ENCODE peak calls at places on chromosomes 12 and 14, in five cellular contexts. R, C, K, T and L are unnamed samples.

GRCh38 chr14:102131741-102132140 is 8.0 kb upstream of the WDR20 start:
- DNase-seq in T (no peak), C (no peak), K (peak), R (no peak), L (no peak)

GRCh38 chr14:29016050-29016900 is 249.7 kb downstream of the FOXG1 start:
- DNase-seq in C (no peak), K (peak), R (no peak), T (no peak), L (no peak)

GRCh38 chr14:73240816-73241480 is 3.6 kb downstream of the PAPLN start:
- DNase-seq in T (no peak), K (no peak), R (no peak), C (no peak), L (no peak)

GRCh38 chr12:118103231-118103600 is 595 bp downstream of the VSIG10 start:
- DNase-seq in C (no peak), T (peak), R (no peak), K (peak), L (no peak)

GRCh38 chr12:81208193-81208946 is 130.5 kb downstream of the ACSS3 start:
- DNase-seq in C (no peak), R (no peak), K (peak), T (no peak), L (no peak)

GRCh38 chr14:85415015-85415712 is 114.8 kb upstream of the FLRT2 start:
- DNase-seq in K (peak), C (peak), R (peak), T (peak), L (no peak)

GRCh38 chr12:111430418-111431353 is 25.0 kb downstream of the SH2B3 start:
- DNase-seq in T (no peak), K (no peak), C (no peak), R (no peak), L (no peak)

GRCh38 chr12:54526800-54527630 is 22.4 kb upstream of the PDE1B start:
- DNase-seq in K (peak), T (no peak), R (peak), C (no peak), L (peak)

GRCh38 chr12:27970981-27971489 is 1.5 kb downstream of the PTHLH start:
- DNase-seq in K (peak), T (no peak), R (no peak), C (no peak), L (no peak)

GRCh38 chr12:11860026-11860425 is 210.6 kb downstream of the ETV6 start:
- DNase-seq in T (no peak), R (no peak), K (no peak), C (no peak), L (no peak)

GRCh38 chr12:68349083-68349700 is 17.0 kb upstream of the MDM1 start:
- DNase-seq in C (no peak), T (no peak), K (no peak), R (no peak), L (no peak)

GRCh38 chr14:95045836-95046430 is 111.4 kb downstream of the DICER1 start:
- DNase-seq in K (no peak), C (no peak), R (no peak), T (no peak), L (no peak)

GRCh38 chr14:63245893-63246292 is 41.6 kb downstream of the RHOJ start:
- DNase-seq in T (no peak), K (no peak), C (no peak), R (no peak), L (no peak)

GRCh38 chr12:127559349-127560040 is 707.5 kb upstream of the TMEM132C start:
- DNase-seq in T (no peak), C (peak), R (peak), K (peak), L (no peak)

GRCh38 chr12:121829250-121829918 is 25.6 kb downstream of the SETD1B start:
- DNase-seq in R (no peak), C (no peak), T (no peak), K (no peak), L (no peak)
- H3K27ac ChIP-seq in R (no peak), C (no peak), T (no peak), K (no peak), L (no peak)

GRCh38 chr12:106767954-106768501 is 6.5 kb upstream of the RIC8B start:
- DNase-seq in R (peak), T (no peak), C (no peak), K (no peak), L (no peak)
- H3K27ac ChIP-seq in R (peak), T (peak), C (no peak), K (no peak), L (peak)

GRCh38 chr12:42469355-42470006 is 120.1 kb downstream of the PRICKLE1 start:
- DNase-seq in R (no peak), C (no peak), K (no peak), T (no peak), L (no peak)
- H3K27ac ChIP-seq in R (no peak), C (no peak), K (no peak), T (no peak), L (no peak)

GRCh38 chr14:34113991-34114390 is 163.1 kb upstream of the EGLN3 start:
- DNase-seq in K (no peak), R (no peak), T (no peak), C (no peak), L (no peak)

GRCh38 chr14:34111505-34111904 is 160.6 kb upstream of the EGLN3 start:
- DNase-seq in R (no peak), C (no peak), T (no peak), K (no peak), L (no peak)

GRCh38 chr14:34113051-34113511 is 162.2 kb upstream of the EGLN3 start:
- DNase-seq in K (peak), R (no peak), T (peak), C (peak), L (no peak)

GRCh38 chr14:34110531-34110930 is 159.7 kb upstream of the EGLN3 start:
- DNase-seq in R (no peak), C (no peak), K (no peak), T (no peak), L (no peak)

DNA sequence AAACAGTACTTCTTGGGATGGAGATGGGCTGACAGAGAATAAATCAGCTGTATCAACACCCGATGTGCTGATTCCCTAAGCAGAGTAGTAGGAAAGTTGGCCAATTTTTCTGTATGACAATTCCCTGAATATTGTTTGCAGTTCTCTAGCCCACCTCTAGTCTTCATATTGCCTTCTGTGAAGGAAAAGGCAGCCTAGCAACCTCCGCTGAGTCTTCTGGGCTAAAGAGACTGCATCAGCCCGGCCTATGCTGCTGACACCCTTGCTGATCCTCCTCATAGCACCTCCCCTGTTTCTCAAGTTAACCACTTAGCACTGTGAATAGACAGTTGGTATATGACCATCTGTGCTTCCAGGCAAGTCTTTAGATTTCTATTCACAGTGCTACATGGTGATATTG is 161.1 kb upstream of the EGLN3 start:
- DNase-seq in C (no peak), K (peak), R (no peak), T (no peak), L (no peak)
- H3K27ac ChIP-seq in C (no peak), K (no peak), R (no peak), T (peak), L (no peak)

GRCh38 chr12:19430988-19431387 is 8.3 kb upstream of the AEBP2 start:
- DNase-seq in C (no peak), K (peak), R (no peak), T (no peak), L (no peak)

GRCh38 chr12:19435831-19436497 is 3.3 kb upstream of the AEBP2 start:
- DNase-seq in C (no peak), T (no peak), K (no peak), R (peak), L (no peak)

GRCh38 chr12:19431407-19432308 is 7.6 kb upstream of the AEBP2 start:
- DNase-seq in R (peak), K (peak), T (no peak), C (peak), L (no peak)

GRCh38 chr12:19434538-19434937 is 4.8 kb upstream of the AEBP2 start:
- DNase-seq in T (no peak), K (no peak), C (no peak), R (peak), L (no peak)

DNA sequence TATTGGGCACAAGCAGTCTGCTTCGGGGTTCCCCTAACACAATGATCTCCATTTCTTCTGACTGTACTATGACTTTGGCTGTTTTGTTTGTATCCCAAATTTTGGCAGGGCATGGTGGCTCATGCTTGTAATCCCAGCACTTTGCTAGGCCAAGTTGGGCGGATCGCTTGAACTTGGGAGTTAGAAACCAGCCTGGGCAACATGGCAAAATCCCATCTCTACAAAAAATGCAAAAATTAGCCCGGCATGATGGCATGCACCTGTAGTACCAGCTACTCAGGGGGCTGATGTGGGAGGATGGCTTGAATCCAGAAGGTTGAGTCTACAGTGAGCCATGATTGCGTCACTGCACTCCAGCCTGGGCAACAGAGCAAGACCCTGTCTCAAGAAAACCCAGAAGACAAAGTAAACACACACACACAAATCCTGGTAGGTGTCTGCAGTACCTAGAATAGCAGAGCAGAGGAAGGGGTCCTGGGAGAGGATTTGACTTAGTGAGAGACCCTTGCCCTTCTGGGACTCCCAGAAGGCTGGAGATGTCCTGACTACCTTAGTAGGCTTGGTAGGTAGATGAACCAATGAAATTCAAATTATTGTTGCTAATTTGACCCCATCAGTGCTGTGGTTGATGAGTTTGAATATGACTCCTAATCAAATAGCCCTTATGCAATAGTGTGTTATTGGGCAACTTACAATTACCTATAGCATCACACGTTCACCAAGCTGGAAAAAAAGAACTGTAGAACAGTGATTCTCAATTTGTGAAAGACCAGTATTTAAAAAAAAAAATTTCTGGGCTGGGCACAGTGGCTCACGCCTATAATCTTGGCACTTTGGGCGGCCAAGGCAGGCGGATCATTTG is 6.8 kb upstream of the AEBP2 start:
- DNase-seq in C (no peak), K (no peak), R (peak), T (no peak), L (no peak)
- H3K27ac ChIP-seq in C (peak), K (peak), R (no peak), T (peak), L (peak)

GRCh38 chr12:71846322-71846940 is 6.9 kb downstream of the TBC1D15 start:
- DNase-seq in R (no peak), C (no peak), K (peak), T (no peak), L (no peak)

GRCh38 chr12:71849109-71849851 is 9.7 kb downstream of the TBC1D15 start:
- DNase-seq in T (no peak), C (no peak), R (no peak), K (no peak), L (no peak)

GRCh38 chr12:71848212-71848611 is 8.7 kb downstream of the TBC1D15 start:
- DNase-seq in T (no peak), C (no peak), R (no peak), K (peak), L (no peak)
- H3K27ac ChIP-seq in T (no peak), C (no peak), R (no peak), K (no peak), L (no peak)